ENCODE peak calls at places on chromosomes 13 and 19, in six cellular contexts. One of them, this sample, is unnamed. For H3K27me3, the result is how much of the 10 kb centered on the place peaks cover.

GRCh38 chr19:14174883-14175282 is 31.1 kb downstream of the ADGRL1 start:
- DNase-seq in endodermal cell: no peak
- DNase-seq in neural progenitor cell: no peak
- DNase-seq in PC-3: no peak
- DNase-seq in adipocyte: no peak
- DNase-seq in keratinocyte: no peak
- DNase-seq in this sample: no peak

GRCh38 chr19:55479451-55480230 is 3.2 kb downstream of the ZNF628 start:
- DNase-seq in endodermal cell: no peak
- DNase-seq in neural progenitor cell: no peak
- DNase-seq in PC-3: no peak
- DNase-seq in adipocyte: no peak
- DNase-seq in keratinocyte: no peak
- DNase-seq in this sample: no peak

GRCh38 chr13:50529154-50529882 is 314.2 kb downstream of the DLEU7 start:
- DNase-seq in endodermal cell: peak
- DNase-seq in neural progenitor cell: no peak
- DNase-seq in PC-3: peak
- DNase-seq in adipocyte: no peak
- DNase-seq in keratinocyte: peak
- DNase-seq in this sample: peak

GRCh38 chr13:33352520-33352919 is 67.0 kb upstream of the STARD13 start:
- DNase-seq in endodermal cell: no peak
- DNase-seq in neural progenitor cell: no peak
- DNase-seq in PC-3: no peak
- DNase-seq in adipocyte: no peak
- DNase-seq in keratinocyte: no peak
- DNase-seq in this sample: no peak

GRCh38 chr13:110309159-110309476 is 2.0 kb downstream of the COL4A2 start:
- DNase-seq in endodermal cell: no peak
- DNase-seq in neural progenitor cell: no peak
- DNase-seq in PC-3: no peak
- DNase-seq in adipocyte: no peak
- DNase-seq in keratinocyte: no peak
- DNase-seq in this sample: no peak

GRCh38 chr19:16064209-16064889 is 11.9 kb upstream of the TPM4 start:
- DNase-seq in endodermal cell: no peak
- DNase-seq in neural progenitor cell: no peak
- DNase-seq in PC-3: no peak
- DNase-seq in adipocyte: no peak
- DNase-seq in keratinocyte: no peak
- DNase-seq in this sample: no peak

GRCh38 chr19:19591133-19591825 is 27.2 kb downstream of the PBX4 start:
- DNase-seq in endodermal cell: peak
- DNase-seq in neural progenitor cell: peak
- DNase-seq in PC-3: peak
- DNase-seq in adipocyte: peak
- DNase-seq in keratinocyte: peak
- DNase-seq in this sample: peak

GRCh38 chr13:33129094-33129832 is 113.0 kb downstream of the KL start:
- DNase-seq in endodermal cell: no peak
- DNase-seq in neural progenitor cell: no peak
- DNase-seq in PC-3: no peak
- DNase-seq in adipocyte: no peak
- DNase-seq in keratinocyte: no peak
- DNase-seq in this sample: no peak

GRCh38 chr19:28318469-28319179 is 894.3 kb downstream of the UQCRFS1 start:
- DNase-seq in endodermal cell: no peak
- DNase-seq in neural progenitor cell: no peak
- DNase-seq in PC-3: no peak
- DNase-seq in adipocyte: no peak
- DNase-seq in keratinocyte: no peak
- DNase-seq in this sample: no peak

GRCh38 chr13:28179974-28180373 is 41.6 kb downstream of the PAN3 start:
- DNase-seq in endodermal cell: no peak
- DNase-seq in neural progenitor cell: no peak
- DNase-seq in PC-3: no peak
- DNase-seq in adipocyte: no peak
- DNase-seq in keratinocyte: no peak
- DNase-seq in this sample: peak

GRCh38 chr13:65532231-65532630 is 1697.9 kb downstream of the PCDH9 start:
- DNase-seq in endodermal cell: no peak
- DNase-seq in neural progenitor cell: no peak
- DNase-seq in PC-3: no peak
- DNase-seq in adipocyte: no peak
- DNase-seq in keratinocyte: no peak
- DNase-seq in this sample: no peak

GRCh38 chr19:10270616-10271394 is at the start of gene ICAM1:
- DNase-seq in endodermal cell: peak
- DNase-seq in neural progenitor cell: peak
- DNase-seq in PC-3: peak
- DNase-seq in adipocyte: peak
- DNase-seq in keratinocyte: no peak
- DNase-seq in this sample: peak

GRCh38 chr19:40614595-40615411 is 13.6 kb downstream of the LTBP4 start:
- DNase-seq in endodermal cell: peak
- DNase-seq in neural progenitor cell: peak
- DNase-seq in PC-3: peak
- DNase-seq in adipocyte: peak
- DNase-seq in keratinocyte: no peak
- DNase-seq in this sample: peak

GRCh38 chr19:45657520-45658163 is 10.4 kb upstream of the GIPR start:
- DNase-seq in endodermal cell: peak
- DNase-seq in neural progenitor cell: no peak
- DNase-seq in PC-3: no peak
- DNase-seq in adipocyte: no peak
- DNase-seq in keratinocyte: no peak
- DNase-seq in this sample: no peak

GRCh38 chr19:1929051-1929742 is 11.8 kb upstream of the CSNK1G2 start:
- DNase-seq in endodermal cell: peak
- DNase-seq in neural progenitor cell: peak
- DNase-seq in PC-3: peak
- DNase-seq in adipocyte: peak
- DNase-seq in keratinocyte: no peak
- DNase-seq in this sample: peak

GRCh38 chr19:10417598-10418280 is 2.6 kb upstream of the PDE4A start:
- DNase-seq in endodermal cell: peak
- DNase-seq in neural progenitor cell: peak
- DNase-seq in PC-3: peak
- DNase-seq in adipocyte: peak
- DNase-seq in keratinocyte: no peak
- DNase-seq in this sample: no peak

GRCh38 chr13:64453831-64454230 is 2776.3 kb downstream of the PCDH9 start:
- DNase-seq in endodermal cell: no peak
- DNase-seq in neural progenitor cell: peak
- DNase-seq in PC-3: no peak
- DNase-seq in adipocyte: peak
- DNase-seq in keratinocyte: no peak
- DNase-seq in this sample: peak

GRCh38 chr13:23349127-23349897 is 84.2 kb downstream of the SACS start:
- DNase-seq in endodermal cell: no peak
- DNase-seq in neural progenitor cell: no peak
- DNase-seq in PC-3: no peak
- DNase-seq in adipocyte: peak
- DNase-seq in keratinocyte: no peak
- DNase-seq in this sample: peak

GRCh38 chr13:49495783-49496762 is at the start of gene PHF11:
- DNase-seq in endodermal cell: peak
- DNase-seq in neural progenitor cell: peak
- DNase-seq in PC-3: peak
- DNase-seq in adipocyte: peak
- DNase-seq in keratinocyte: no peak
- DNase-seq in this sample: peak

GRCh38 chr19:36215276-36216171 is 618 bp downstream of the ZNF146 start:
- DNase-seq in endodermal cell: no peak
- DNase-seq in neural progenitor cell: peak
- DNase-seq in PC-3: peak
- DNase-seq in adipocyte: peak
- DNase-seq in keratinocyte: no peak
- DNase-seq in this sample: peak

GRCh38 chr13:50224534-50224933 is 209.3 kb downstream of the KCNRG start:
- DNase-seq in endodermal cell: no peak
- DNase-seq in neural progenitor cell: no peak
- DNase-seq in PC-3: peak
- DNase-seq in adipocyte: peak
- DNase-seq in keratinocyte: no peak
- DNase-seq in this sample: peak

GRCh38 chr19:39070888-39071287 is 13.3 kb upstream of the ACP7 start:
- DNase-seq in endodermal cell: no peak
- DNase-seq in neural progenitor cell: no peak
- DNase-seq in PC-3: no peak
- DNase-seq in adipocyte: no peak
- DNase-seq in keratinocyte: no peak
- DNase-seq in this sample: no peak

GRCh38 chr19:6720369-6721112 is at the start of gene C3:
- DNase-seq in endodermal cell: no peak
- DNase-seq in neural progenitor cell: no peak
- DNase-seq in PC-3: no peak
- DNase-seq in adipocyte: peak
- DNase-seq in keratinocyte: no peak
- DNase-seq in this sample: peak

GRCh38 chr19:6719992-6720368 is 470 bp downstream of the C3 start:
- DNase-seq in endodermal cell: no peak
- DNase-seq in neural progenitor cell: no peak
- DNase-seq in PC-3: no peak
- DNase-seq in adipocyte: no peak
- DNase-seq in keratinocyte: no peak
- DNase-seq in this sample: no peak

GRCh38 chr19:6723108-6723618 is 2.7 kb upstream of the C3 start:
- DNase-seq in endodermal cell: peak
- DNase-seq in neural progenitor cell: no peak
- DNase-seq in PC-3: peak
- DNase-seq in adipocyte: peak
- DNase-seq in keratinocyte: no peak
- DNase-seq in this sample: peak

GRCh38 chr19:6721113-6721474 is 644 bp upstream of the C3 start:
- DNase-seq in endodermal cell: no peak
- DNase-seq in neural progenitor cell: no peak
- DNase-seq in PC-3: no peak
- DNase-seq in adipocyte: no peak
- DNase-seq in keratinocyte: no peak
- DNase-seq in this sample: no peak

GRCh38 chr19:6721773-6722172 is 1.3 kb upstream of the C3 start:
- DNase-seq in endodermal cell: no peak
- DNase-seq in neural progenitor cell: no peak
- DNase-seq in PC-3: no peak
- DNase-seq in adipocyte: no peak
- DNase-seq in keratinocyte: no peak
- DNase-seq in this sample: no peak
- H3K9ac ChIP-seq in endodermal cell: no peak
- H3K9ac ChIP-seq in neural progenitor cell: no peak
- H3K9ac ChIP-seq in PC-3: no peak
- H3K9ac ChIP-seq in adipocyte: no peak
- H3K9ac ChIP-seq in keratinocyte: no peak
- H3K9ac ChIP-seq in this sample: no peak

DNA sequence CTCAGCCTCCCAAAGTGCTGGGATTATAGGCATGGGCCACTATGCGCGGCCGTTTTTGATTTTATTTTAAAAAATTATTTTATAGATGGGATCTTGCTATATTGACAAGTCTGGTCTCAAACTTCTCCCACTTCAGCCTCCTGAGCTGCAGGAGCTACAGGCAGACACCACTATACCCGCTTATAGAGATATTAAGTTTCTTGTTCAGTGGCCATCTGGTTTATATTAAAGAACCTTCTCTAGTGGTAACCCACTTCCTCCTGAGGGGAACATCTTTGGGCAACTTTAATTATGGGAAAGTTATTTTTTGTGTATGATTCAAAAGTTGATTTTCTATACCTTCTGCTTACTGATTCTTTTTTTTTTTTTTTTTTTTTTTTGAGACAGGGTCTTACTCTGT is 172.7 kb downstream of the KLF5 start:
- DNase-seq in endodermal cell: no peak
- DNase-seq in neural progenitor cell: no peak
- DNase-seq in PC-3: no peak
- DNase-seq in adipocyte: peak
- DNase-seq in keratinocyte: no peak
- DNase-seq in this sample: no peak
- H3K27me3 ChIP-seq in endodermal cell: under half
- H3K27me3 ChIP-seq in neural progenitor cell: under half
- H3K27me3 ChIP-seq in PC-3: under half
- H3K27me3 ChIP-seq in adipocyte: under half
- H3K27me3 ChIP-seq in keratinocyte: under half
- H3K27me3 ChIP-seq in this sample: under half

GRCh38 chr19:42154471-42155323 is 22.5 kb upstream of the POU2F2 start:
- DNase-seq in endodermal cell: no peak
- DNase-seq in neural progenitor cell: no peak
- DNase-seq in PC-3: no peak
- DNase-seq in adipocyte: no peak
- DNase-seq in keratinocyte: no peak
- DNase-seq in this sample: no peak
- H3K9ac ChIP-seq in endodermal cell: no peak
- H3K9ac ChIP-seq in neural progenitor cell: no peak
- H3K9ac ChIP-seq in PC-3: no peak
- H3K9ac ChIP-seq in adipocyte: no peak
- H3K9ac ChIP-seq in keratinocyte: no peak
- H3K9ac ChIP-seq in this sample: no peak

GRCh38 chr13:112626761-112627160 is 38.8 kb upstream of the TUBGCP3 start:
- DNase-seq in endodermal cell: no peak
- DNase-seq in neural progenitor cell: no peak
- DNase-seq in PC-3: no peak
- DNase-seq in adipocyte: no peak
- DNase-seq in keratinocyte: no peak
- DNase-seq in this sample: no peak

GRCh38 chr13:112625698-112626097 is 37.7 kb upstream of the TUBGCP3 start:
- DNase-seq in endodermal cell: no peak
- DNase-seq in neural progenitor cell: no peak
- DNase-seq in PC-3: no peak
- DNase-seq in adipocyte: no peak
- DNase-seq in keratinocyte: no peak
- DNase-seq in this sample: no peak

GRCh38 chr13:112629161-112629560 is 41.2 kb upstream of the TUBGCP3 start:
- DNase-seq in endodermal cell: no peak
- DNase-seq in neural progenitor cell: no peak
- DNase-seq in PC-3: no peak
- DNase-seq in adipocyte: no peak
- DNase-seq in keratinocyte: no peak
- DNase-seq in this sample: no peak

GRCh38 chr13:112626124-112626523 is 38.2 kb upstream of the TUBGCP3 start:
- DNase-seq in endodermal cell: no peak
- DNase-seq in neural progenitor cell: no peak
- DNase-seq in PC-3: no peak
- DNase-seq in adipocyte: no peak
- DNase-seq in keratinocyte: no peak
- DNase-seq in this sample: no peak

DNA sequence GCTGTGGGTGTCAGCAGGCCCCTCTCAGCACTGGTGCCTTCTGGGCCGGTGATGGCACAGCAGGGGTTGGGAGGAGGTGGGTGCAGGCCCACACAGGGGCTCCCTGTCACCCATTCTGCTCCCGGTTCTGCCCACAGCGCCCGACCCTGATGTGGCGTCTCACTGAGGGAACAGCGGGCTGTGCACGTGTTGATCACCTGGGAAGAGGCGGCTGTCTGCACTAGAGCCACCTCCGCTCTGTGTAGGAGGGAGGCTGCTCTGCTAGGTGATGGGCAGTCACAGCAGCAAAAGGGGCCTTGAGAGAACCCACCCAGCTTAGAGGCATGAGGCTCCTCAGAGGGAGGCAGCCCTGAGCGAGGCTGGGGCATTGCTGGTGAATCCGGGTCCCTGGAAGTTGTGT is 39.2 kb upstream of the TUBGCP3 start:
- DNase-seq in endodermal cell: no peak
- DNase-seq in neural progenitor cell: no peak
- DNase-seq in PC-3: no peak
- DNase-seq in adipocyte: no peak
- DNase-seq in keratinocyte: no peak
- DNase-seq in this sample: no peak
- H3K27me3 ChIP-seq in endodermal cell: under half
- H3K27me3 ChIP-seq in neural progenitor cell: under half
- H3K27me3 ChIP-seq in PC-3: under half
- H3K27me3 ChIP-seq in adipocyte: under half
- H3K27me3 ChIP-seq in keratinocyte: under half
- H3K27me3 ChIP-seq in this sample: under half